ENCODE peak calls at places on chromosomes 3 and 15, in five cellular contexts. A is HuH-7.5, X is esophagus squamous epithelium, W is T-helper 1 cell, T is NCI-H1092. B is an unnamed sample.

GRCh38 chr3:13851091-13851849 is 28.6 kb downstream of the WNT7A start:
- DNase-seq in A (no peak), X (no peak), W (no peak), T (no peak), B (no peak)

GRCh38 chr15:55334997-55335396 is 16.0 kb downstream of the PIGB start:
- DNase-seq in A (no peak), X (no peak), W (no peak), T (no peak), B (no peak)

GRCh38 chr3:35537265-35537664 is 102.1 kb upstream of the ARPP21 start:
- DNase-seq in A (no peak), X (no peak), W (no peak), T (no peak), B (no peak)

GRCh38 chr3:40366203-40367162 is 20.5 kb upstream of the ENTPD3 start:
- DNase-seq in A (no peak), X (no peak), W (no peak), T (no peak), B (no peak)

GRCh38 chr15:82662641-82663040 is 15.5 kb upstream of the CPEB1 start:
- DNase-seq in A (no peak), X (no peak), W (no peak), T (no peak), B (no peak)

GRCh38 chr3:36813320-36813719 is 49.0 kb upstream of the DCLK3 start:
- DNase-seq in A (no peak), X (no peak), W (no peak), T (no peak), B (no peak)

GRCh38 chr15:34644061-34644460 is 60.6 kb upstream of the GOLGA8B start:
- DNase-seq in A (no peak), X (no peak), W (no peak), T (no peak), B (no peak)

GRCh38 chr3:61052855-61053254 is 198.4 kb downstream of the FHIT start:
- DNase-seq in A (no peak), X (no peak), W (no peak), T (no peak), B (no peak)

GRCh38 chr15:71600237-71600636 is 210.1 kb upstream of the NR2E3 start:
- DNase-seq in A (no peak), X (no peak), W (no peak), T (no peak), B (no peak)

GRCh38 chr3:143771939-143772338 is 76.3 kb downstream of the SLC9A9 start:
- DNase-seq in A (no peak), X (no peak), W (no peak), T (no peak), B (no peak)

B was measured in CD4-positive, alpha-beta T cell.